ENCODE peak calls at places on chromosomes 16 and 17, in six cellular contexts. F, Q, T, G, H and E are unnamed samples.

GRCh38 chr17:73118876-73119485 is 26.5 kb upstream of the SLC39A11 start:
- DNase-seq in F (no peak), Q (no peak), T (no peak), G (no peak), H (no peak), E (no peak)

GRCh38 chr16:86221085-86221484 is 289.2 kb upstream of the FOXF1 start:
- DNase-seq in F (no peak), Q (no peak), T (no peak), G (no peak), H (no peak), E (no peak)

GRCh38 chr16:31695667-31696066 is 168.0 kb downstream of the AHSP start:
- DNase-seq in F (no peak), Q (no peak), T (no peak), G (no peak), H (no peak), E (no peak)

GRCh38 chr16:18842565-18842964 is 41.2 kb upstream of the ARL6IP1 start:
- DNase-seq in F (no peak), Q (no peak), T (no peak), G (no peak), H (no peak), E (no peak)

GRCh38 chr16:55294947-55295346 is 29.1 kb upstream of the IRX6 start:
- DNase-seq in F (no peak), Q (no peak), T (no peak), G (no peak), H (no peak), E (no peak)

GRCh38 chr17:36152639-36153120 is 23.8 kb downstream of the TBC1D3B start:
- DNase-seq in F (no peak), Q (no peak), T (no peak), G (no peak), H (no peak), E (no peak)

GRCh38 chr16:31064882-31065461 is 9.1 kb downstream of the ZNF668 start:
- DNase-seq in F (no peak), Q (no peak), T (no peak), G (no peak), H (no peak), E (no peak)

GRCh38 chr16:68539704-68540370 is 746 bp downstream of the ZFP90 start:
- DNase-seq in F (no peak), Q (no peak), T (no peak), G (no peak), H (no peak), E (no peak)

GRCh38 chr16:26809461-26809860 is 257.3 kb upstream of the C16orf82 start:
- DNase-seq in F (no peak), Q (no peak), T (no peak), G (no peak), H (no peak), E (no peak)

DNA sequence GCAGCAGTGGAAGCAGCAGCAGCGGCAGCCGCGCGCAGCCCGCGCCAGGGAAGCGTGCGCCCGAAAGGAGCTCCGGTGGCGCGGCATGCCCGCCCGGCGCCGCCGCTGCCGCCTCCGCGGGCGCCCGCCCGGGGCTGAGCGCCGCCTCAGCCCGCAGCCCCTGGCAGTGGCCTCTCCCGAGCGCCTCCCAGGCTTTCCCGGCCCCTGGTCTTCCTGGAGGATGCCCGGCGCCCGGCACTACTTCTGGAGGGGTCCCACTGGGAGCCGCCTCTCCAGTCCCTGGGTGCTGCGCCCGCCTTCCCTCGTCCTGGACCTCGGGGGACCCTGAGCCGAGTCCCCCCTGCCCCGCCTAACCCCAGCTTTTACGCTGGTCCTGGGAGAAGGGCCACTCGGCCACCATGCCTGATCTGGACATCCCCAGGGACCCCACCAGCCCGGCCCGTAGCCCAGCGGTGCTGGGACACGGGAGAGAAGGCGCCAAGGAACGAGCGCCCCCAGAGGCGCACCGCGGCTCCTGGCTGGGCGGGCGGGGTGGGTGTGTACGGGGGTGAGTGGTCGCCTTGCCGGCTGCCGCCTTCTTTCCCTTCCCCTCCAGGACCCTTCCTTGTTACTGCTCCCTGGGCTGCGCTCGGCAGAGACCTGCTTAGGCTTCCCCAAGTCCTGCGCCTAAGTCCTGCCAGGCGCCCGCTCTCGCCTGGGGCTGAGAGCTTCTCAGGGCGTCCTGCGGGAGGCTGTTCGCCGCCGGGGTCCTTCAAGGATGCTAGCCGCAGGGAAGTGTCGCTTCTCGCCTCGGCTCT is 713 bp downstream of the ASIC2 start:
- DNase-seq in F (no peak), Q (peak; percentile 27), T (peak; percentile 24), G (no peak), H (peak; percentile 21), E (peak; percentile 23)
- TF ChIP-seq POLR2AphosphoS5 in F (no peak), Q (no peak), T (no peak), G (no peak), H (no peak), E (no peak)

GRCh38 chr17:42918902-42919521 is 18.4 kb downstream of the G6PC1 start:
- DNase-seq in F (no peak), Q (peak; percentile 3), T (no peak), G (peak; percentile 55), H (no peak), E (no peak)
- TF ChIP-seq TAF1 in F (no peak), Q (no peak), T (no peak), G (no peak), H (no peak), E (no peak)

GRCh38 chr17:80677214-80677756 is 132.6 kb downstream of the RPTOR start:
- DNase-seq in F (no peak), Q (no peak), T (no peak), G (no peak), H (no peak), E (no peak)

GRCh38 chr17:80675451-80676095 is 130.9 kb downstream of the RPTOR start:
- DNase-seq in F (no peak), Q (no peak), T (no peak), G (no peak), H (no peak), E (no peak)

GRCh38 chr17:80676564-80676963 is 131.9 kb downstream of the RPTOR start:
- DNase-seq in F (no peak), Q (no peak), T (no peak), G (no peak), H (no peak), E (no peak)

GRCh38 chr17:80678621-80679020 is 134.0 kb downstream of the RPTOR start:
- DNase-seq in F (no peak), Q (peak; percentile 20), T (no peak), G (no peak), H (no peak), E (no peak)

DNA sequence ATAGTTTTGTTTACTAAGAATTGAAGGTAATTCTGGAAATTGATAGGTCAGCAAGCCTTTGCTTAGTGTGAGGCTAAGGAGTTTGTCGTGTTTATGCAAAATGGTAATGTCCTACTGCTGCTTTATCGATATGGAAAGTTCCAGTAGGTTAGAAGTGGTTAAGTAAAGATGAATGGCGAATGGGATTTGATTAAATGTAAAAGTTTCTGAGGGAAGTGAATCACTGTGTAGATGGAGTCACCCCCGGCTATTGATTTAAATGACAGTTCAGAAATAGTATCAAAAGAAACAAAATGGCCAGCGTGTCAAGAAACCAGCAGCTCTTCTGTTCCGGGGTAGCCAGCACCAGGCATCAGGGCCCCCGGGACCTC is 131.4 kb downstream of the RPTOR start:
- DNase-seq in F (no peak), Q (no peak), T (no peak), G (no peak), H (no peak), E (no peak)
- TF ChIP-seq POLR2A in F (no peak), Q (no peak), T (no peak), G (no peak), H (no peak), E (no peak)

GRCh38 chr17:76710863-76711611 is at the start of gene MXRA7:
- DNase-seq in F (no peak), Q (peak; percentile 93), T (peak; percentile 58), G (no peak), H (no peak), E (peak; percentile 59)
- TF ChIP-seq POLR2AphosphoS5 in F (no peak), Q (no peak), T (no peak), G (no peak), H (no peak), E (no peak)

DNA sequence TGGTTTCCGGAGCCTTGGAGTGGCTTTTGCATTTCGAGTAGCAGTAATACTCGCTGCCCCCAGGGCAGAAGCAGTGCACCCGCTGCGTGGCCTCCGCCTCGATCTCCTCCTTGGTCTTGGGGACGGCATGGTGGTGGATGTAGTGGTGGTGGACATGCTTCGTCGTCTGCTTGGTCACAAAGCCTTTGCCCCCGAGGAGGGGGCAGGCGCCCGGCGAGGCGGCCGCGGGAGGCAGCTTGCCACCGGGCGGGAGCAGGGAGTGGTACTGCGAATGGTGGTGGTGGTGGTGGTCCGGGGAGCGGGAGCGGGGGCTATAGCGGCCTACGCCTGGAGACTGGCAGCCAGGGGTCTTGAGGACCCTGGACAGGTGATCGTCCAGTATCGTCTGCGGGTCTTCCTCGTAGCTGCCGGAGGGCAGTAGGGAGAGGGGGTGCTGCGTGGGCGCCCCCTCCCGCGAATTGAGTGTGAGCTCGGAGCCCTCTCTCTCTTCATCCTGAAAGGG is 24.1 kb downstream of the AXIN2 start:
- DNase-seq in F (no peak), Q (no peak), T (no peak), G (no peak), H (no peak), E (no peak)
- TF ChIP-seq TAF1 in F (no peak), Q (no peak), T (no peak), G (no peak), H (no peak), E (no peak)

GRCh38 chr16:51056331-51056730 is 94.7 kb downstream of the SALL1 start:
- DNase-seq in F (no peak), Q (no peak), T (no peak), G (no peak), H (no peak), E (no peak)
- TF ChIP-seq POLR2A in F (no peak), Q (no peak), T (no peak), G (no peak), H (no peak), E (no peak)

GRCh38 chr17:58276423-58276822 is 4.3 kb downstream of the MPO start:
- DNase-seq in F (no peak), Q (no peak), T (no peak), G (no peak), H (no peak), E (no peak)
- TF ChIP-seq POLR2AphosphoS5 in F (no peak), Q (no peak), T (no peak), G (no peak), H (no peak), E (no peak)

DNA sequence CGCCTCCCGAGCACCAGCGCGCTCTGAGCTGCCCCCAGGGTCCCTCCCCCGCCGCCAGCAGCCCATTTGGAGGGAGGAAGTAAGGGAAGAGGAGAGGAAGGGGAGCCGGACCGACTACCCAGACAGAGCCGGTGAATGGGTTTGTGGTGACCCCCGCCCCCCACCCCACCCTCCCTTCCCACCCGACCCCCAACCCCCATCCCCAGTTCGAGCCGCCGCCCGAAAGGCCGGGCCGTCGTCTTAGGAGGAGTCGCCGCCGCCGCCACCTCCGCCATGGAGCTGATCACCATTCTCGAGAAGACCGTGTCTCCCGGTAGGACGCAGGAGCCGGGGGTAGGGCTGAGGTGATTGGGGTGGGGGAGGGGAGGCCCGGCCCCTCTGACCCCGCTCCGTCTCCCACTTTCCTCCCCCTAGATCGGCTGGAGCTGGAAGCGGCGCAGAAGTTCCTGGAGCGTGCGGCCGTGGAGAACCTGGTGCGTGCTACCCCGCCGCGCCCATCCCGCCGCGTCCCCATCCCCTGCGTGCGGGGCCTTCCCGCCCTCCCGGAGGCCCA is 329 bp downstream of the KPNB1 start:
- DNase-seq in F (no peak), Q (no peak), T (peak; percentile 34), G (no peak), H (no peak), E (peak; percentile 35)
- TF ChIP-seq TAF1 in F (no peak), Q (peak; percentile 96), T (no peak), G (peak; percentile 11), H (no peak), E (no peak)